ENCODE peak calls at places on chromosomes 13 and 19, in nine cellular contexts. K is BE2C, Y is astrocyte of the spinal cord, S is IMR-90, H is heart left ventricle, O is HFFc6, A is natural killer cell, I is glutamatergic neuron, J is thoracic aorta. L is an unnamed sample.

GRCh38 chr13:30880151-30880551 is 25.9 kb upstream of the MEDAG start:
- DNase-seq in K (no peak), Y (peak; percentile 60), S (peak; percentile 66), H (no peak), O (no peak), A (no peak), I (no peak), J (no peak), L (no peak)

GRCh38 chr13:103315701-103316100 is 249.5 kb upstream of the SLC10A2 start:
- DNase-seq in K (no peak), Y (no peak), S (no peak), H (no peak), O (no peak), A (no peak), I (no peak), J (no peak), L (no peak)

GRCh38 chr19:1469936-1470863 is 8.8 kb downstream of the C19orf25 start:
- DNase-seq in K (no peak), Y (no peak), S (no peak), H (no peak), O (no peak), A (no peak), I (peak; percentile 79), J (no peak), L (no peak)

GRCh38 chr13:32201809-32202208 is 113.4 kb downstream of the ZAR1L start:
- DNase-seq in K (no peak), Y (no peak), S (no peak), H (no peak), O (no peak), A (no peak), I (no peak), J (no peak), L (no peak)

GRCh38 chr19:55811340-55811739 is 20.5 kb downstream of the NLRP11 start:
- DNase-seq in K (no peak), Y (no peak), S (no peak), H (no peak), O (no peak), A (no peak), I (no peak), J (no peak), L (no peak)

GRCh38 chr19:37778613-37779138 is 710 bp downstream of the ZNF573 start:
- DNase-seq in K (no peak), Y (no peak), S (peak; percentile 0), H (no peak), O (no peak), A (no peak), I (peak; percentile 18), J (no peak), L (no peak)

GRCh38 chr13:42477588-42478190 is 96.3 kb upstream of the TNFSF11 start:
- DNase-seq in K (no peak), Y (peak; percentile 19), S (no peak), H (peak; percentile 28), O (no peak), A (no peak), I (no peak), J (no peak), L (no peak)

GRCh38 chr13:102555914-102556553 is 40.8 kb upstream of the TPP2 start:
- DNase-seq in K (peak; percentile 37), Y (peak; percentile 51), S (peak; percentile 26), H (no peak), O (peak; percentile 28), A (no peak), I (no peak), J (no peak), L (peak; percentile 29)

GRCh38 chr19:16608290-16608704 is 19.7 kb downstream of the MED26 start:
- DNase-seq in K (no peak), Y (peak; percentile 80), S (peak; percentile 91), H (no peak), O (peak; percentile 85), A (no peak), I (no peak), J (peak; percentile 46), L (no peak)

GRCh38 chr19:30049844-30050667 is 108.0 kb downstream of the URI1 start:
- DNase-seq in K (peak; percentile 37), Y (no peak), S (no peak), H (no peak), O (no peak), A (no peak), I (no peak), J (no peak), L (no peak)

GRCh38 chr19:17579523-17580244 is 24.2 kb downstream of the COLGALT1 start:
- DNase-seq in K (peak; percentile 93), Y (peak; percentile 39), S (peak; percentile 26), H (peak; percentile 63), O (peak; percentile 23), A (peak; percentile 24), I (peak; percentile 63), J (no peak), L (peak; percentile 68)

DNA sequence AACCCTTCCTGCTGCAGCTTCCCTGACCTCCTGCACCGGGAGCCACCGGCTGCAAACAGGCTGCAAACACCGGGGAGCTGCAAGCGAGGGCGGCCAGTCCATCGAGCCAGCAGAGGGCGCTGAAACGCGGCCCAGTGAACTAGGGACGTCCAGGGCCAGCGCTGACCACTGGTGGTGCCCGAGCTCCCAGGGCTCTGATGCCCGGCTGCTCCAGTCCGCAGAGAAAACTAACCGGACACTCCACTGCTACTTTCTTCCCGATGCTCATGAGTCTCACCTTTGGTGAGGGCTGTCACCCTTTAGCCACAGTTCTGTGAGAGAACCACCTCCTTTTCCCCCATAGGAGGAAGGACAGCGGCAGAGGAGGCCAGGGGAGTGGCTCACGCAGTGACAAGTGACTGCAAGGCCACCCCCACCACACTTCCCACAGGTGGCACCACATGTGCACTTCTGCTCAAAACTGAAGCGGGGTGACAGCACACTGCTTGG is 82.8 kb upstream of the MTIF3 start:
- DNase-seq in K (peak; percentile 85), Y (peak; percentile 69), S (peak; percentile 59), H (peak; percentile 86), O (peak; percentile 56), A (peak; percentile 61), I (peak; percentile 95), J (no peak), L (peak; percentile 96)
- TF ChIP-seq CTCF in K (peak; percentile 96), Y (peak; percentile 99), S (peak; percentile 94), H (peak; percentile 94), O (peak; percentile 95), A (peak; percentile 79), I (peak; percentile 79), J (peak; percentile 88), L (peak; percentile 80)

DNA sequence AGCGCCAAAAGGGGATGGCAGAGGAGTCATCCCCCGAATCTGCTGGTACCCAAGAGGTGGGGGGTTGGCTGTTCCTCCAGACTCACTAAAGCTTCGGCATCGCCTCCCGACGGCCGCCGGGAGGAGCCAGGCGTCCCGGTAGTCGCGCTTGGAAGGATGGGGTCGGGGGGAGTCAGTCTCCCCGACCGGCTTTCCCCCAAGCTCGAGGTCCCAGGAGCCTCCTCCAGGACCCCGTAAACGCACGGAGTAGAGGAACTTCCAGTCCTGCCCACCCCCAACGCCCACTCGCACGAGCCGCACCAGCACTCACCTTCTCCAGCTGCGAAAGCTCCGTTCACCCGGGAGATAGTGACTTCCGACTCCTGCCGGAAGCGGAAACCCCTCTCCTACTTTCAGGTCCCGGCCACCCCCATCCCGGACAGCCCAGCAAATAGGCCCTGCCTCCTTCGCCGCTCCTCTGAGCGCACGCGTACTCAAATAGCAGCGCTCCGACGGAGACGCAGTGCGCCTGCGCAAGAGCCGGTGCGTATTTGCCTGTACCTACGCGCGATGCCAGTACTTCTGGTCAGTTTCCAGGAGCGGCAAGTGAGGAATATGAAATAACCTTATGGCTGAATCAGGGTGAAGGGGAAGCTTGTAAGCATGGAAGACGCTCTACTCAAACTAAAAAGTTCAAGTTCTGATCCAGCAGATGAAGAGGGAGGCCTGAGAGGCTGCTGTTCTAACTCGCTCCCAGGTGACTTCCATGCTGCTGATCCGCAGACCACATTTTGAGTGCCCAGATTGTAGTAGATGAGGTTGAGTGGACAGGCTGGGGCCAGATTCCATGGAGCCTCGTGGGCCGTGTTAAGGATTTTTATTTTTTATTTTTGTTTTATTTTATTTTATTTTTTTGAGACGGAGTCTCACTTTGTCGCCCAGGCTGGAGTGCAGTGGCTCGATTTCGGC is at the start of gene ELOF1:
- DNase-seq in K (peak; percentile 99), Y (peak; percentile 98), S (peak; percentile 98), H (peak; percentile 99), O (peak; percentile 98), A (peak; percentile 90), I (peak; percentile 99), J (peak; percentile 95), L (peak; percentile 93)
- TF ChIP-seq CTCF in K (no peak), Y (peak; percentile 45), S (peak; percentile 15), H (peak; percentile 13), O (peak; percentile 49), A (no peak), I (no peak), J (peak; percentile 22), L (no peak)

GRCh38 chr13:20093946-20094345 is 66.9 kb downstream of the GJA3 start:
- DNase-seq in K (no peak), Y (no peak), S (no peak), H (no peak), O (no peak), A (no peak), I (no peak), J (no peak), L (no peak)
- TF ChIP-seq CTCF in K (no peak), Y (no peak), S (no peak), H (no peak), O (no peak), A (no peak), I (no peak), J (no peak), L (no peak)

GRCh38 chr19:51187395-51188226 is 37.3 kb upstream of the CD33 start:
- DNase-seq in K (no peak), Y (no peak), S (no peak), H (no peak), O (no peak), A (no peak), I (no peak), J (no peak), L (no peak)
- TF ChIP-seq CTCF in K (no peak), Y (no peak), S (no peak), H (no peak), O (no peak), A (no peak), I (no peak), J (no peak), L (no peak)